ENCODE peak calls at places on chromosomes 1 and 21, in four cellular contexts. U is upper lobe of right lung, I is A549, Y is AG04449. V is an unnamed sample.

GRCh38 chr1:43351421-43352350 is 7.1 kb upstream of the CDC20 start:
- DNase-seq in U (no peak), Y (no peak), I (no peak), V (no peak)

GRCh38 chr1:110011527-110012041 is 22.8 kb upstream of the STRIP1 start:
- DNase-seq in Y (no peak), I (peak), U (no peak), V (peak)

GRCh38 chr1:160797861-160798273 is 1.9 kb downstream of the LY9 start:
- DNase-seq in I (no peak), Y (no peak), U (no peak), V (peak)

GRCh38 chr1:162765788-162766187 is 24.7 kb upstream of the HSD17B7 start:
- DNase-seq in I (no peak), Y (no peak), U (no peak), V (peak)

GRCh38 chr21:25708467-25709065 is 26.1 kb downstream of the ATP5PF start:
- DNase-seq in I (peak), U (no peak), Y (no peak), V (peak)

GRCh38 chr1:148263906-148264255 is 111.8 kb upstream of the NBPF11 start:
- DNase-seq in I (no peak), Y (no peak), U (no peak), V (no peak)

GRCh38 chr21:26169611-26170470 is 729 bp downstream of the APP start:
- DNase-seq in Y (no peak), I (peak), U (peak), V (peak)

GRCh38 chr1:28836421-28836956 is 24.5 kb downstream of the OPRD1 start:
- DNase-seq in I (no peak), U (no peak), Y (no peak), V (no peak)

GRCh38 chr1:209490013-209490412 is 93.5 kb upstream of the CAMK1G start:
- DNase-seq in U (no peak), I (peak), Y (no peak), V (peak)

GRCh38 chr1:167717351-167717750 is 4.4 kb upstream of the MPZL1 start:
- DNase-seq in Y (no peak), I (no peak), U (no peak), V (no peak)

GRCh38 chr21:44544566-44544965 is 4.6 kb upstream of the KRTAP10-1 start:
- DNase-seq in I (no peak), U (no peak), Y (no peak), V (no peak)

GRCh38 chr1:232045571-232045970 is 419.0 kb downstream of the DISC1 start:
- DNase-seq in U (no peak), Y (no peak), I (no peak), V (peak)

GRCh38 chr1:215643592-215644321 is 76.7 kb downstream of the KCTD3 start:
- DNase-seq in Y (no peak), U (no peak), I (no peak), V (no peak)

GRCh38 chr21:43654806-43655489 is 4.3 kb downstream of the HSF2BP start:
- DNase-seq in U (no peak), I (no peak), Y (no peak), V (no peak)

GRCh38 chr1:228875741-228876140 is 140.5 kb downstream of the RHOU start:
- DNase-seq in Y (no peak), U (no peak), I (no peak), V (no peak)

GRCh38 chr1:153748903-153749302 is 21.1 kb downstream of the INTS3 start:
- DNase-seq in U (no peak), Y (no peak), I (no peak), V (no peak)

GRCh38 chr1:58619286-58620054 is 42.4 kb upstream of the TACSTD2 start:
- DNase-seq in U (no peak), Y (no peak), I (no peak), V (no peak)

GRCh38 chr1:65001238-65001792 is 35.0 kb upstream of the JAK1 start:
- DNase-seq in Y (no peak), U (peak), I (no peak), V (no peak)

GRCh38 chr1:76868154-76868882 is 1.0 kb downstream of the ST6GALNAC5 start:
- DNase-seq in U (peak), Y (no peak), I (peak), V (peak)

GRCh38 chr1:22611530-22611947 is 24.9 kb upstream of the C1QA start:
- DNase-seq in Y (peak), U (no peak), I (peak), V (peak)

GRCh38 chr1:46340404-46341221 is at the start of gene NSUN4:
- DNase-seq in U (peak), I (peak), Y (peak), V (peak)
- TF ChIP-seq CTCF in U (peak), I (peak), Y (peak), V (peak)

DNA sequence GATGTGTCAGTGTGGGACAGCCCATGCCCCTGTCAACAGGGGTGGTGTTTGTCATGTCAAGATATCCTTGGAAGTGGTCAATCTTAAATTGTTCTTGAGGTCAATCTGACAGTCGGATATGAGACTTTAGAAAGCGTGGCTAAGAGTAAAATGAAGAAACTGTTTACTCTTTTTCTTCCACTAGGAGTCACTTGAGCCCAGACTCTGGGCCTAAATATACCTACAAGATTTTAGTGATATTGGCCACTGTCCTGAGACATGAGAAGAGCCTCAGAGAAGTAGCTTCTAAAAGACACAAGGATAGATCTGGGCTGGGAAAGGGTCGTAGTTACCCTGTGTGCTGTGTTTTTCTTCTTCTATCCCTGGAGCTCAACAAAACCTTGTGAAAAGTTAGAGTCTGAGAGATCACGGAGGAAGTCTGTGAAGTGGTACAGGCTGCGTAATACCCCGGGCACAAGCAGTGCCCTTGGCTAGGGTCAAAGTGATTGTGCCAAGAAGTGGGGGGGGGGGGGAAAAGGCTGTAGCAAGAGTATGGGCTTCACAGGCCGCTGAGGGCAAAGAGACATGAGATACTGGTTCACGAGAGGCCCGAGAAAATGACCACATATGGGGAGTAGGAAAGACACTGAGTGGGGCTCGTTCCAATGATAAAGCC is 355.2 kb upstream of the GREM2 start:
- DNase-seq in Y (no peak), U (no peak), I (peak), V (peak)
- TF ChIP-seq CTCF in Y (no peak), U (peak), I (peak), V (peak)

DNA sequence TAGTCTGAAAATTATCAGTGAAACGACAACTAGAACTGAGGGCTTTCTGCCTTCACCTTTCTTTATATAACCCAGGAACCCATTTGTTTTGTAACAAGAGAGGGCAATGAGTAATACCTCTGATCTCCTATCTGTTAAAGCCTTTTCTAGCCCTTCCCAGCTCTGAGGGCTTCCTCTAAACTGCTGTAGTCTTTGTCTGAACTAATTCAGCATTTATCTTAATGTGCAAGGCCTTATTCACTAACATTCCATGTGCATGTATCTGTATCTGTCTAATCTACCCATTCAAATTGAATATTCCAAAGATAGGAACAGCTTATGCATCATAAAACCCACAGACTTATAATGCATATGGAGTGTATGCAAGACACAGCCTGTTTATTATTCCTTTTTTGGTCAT is 167.1 kb downstream of the LYPLAL1 start:
- DNase-seq in U (no peak), I (no peak), Y (peak), V (no peak)
- TF ChIP-seq CTCF in U (no peak), I (no peak), Y (no peak), V (no peak)

DNA sequence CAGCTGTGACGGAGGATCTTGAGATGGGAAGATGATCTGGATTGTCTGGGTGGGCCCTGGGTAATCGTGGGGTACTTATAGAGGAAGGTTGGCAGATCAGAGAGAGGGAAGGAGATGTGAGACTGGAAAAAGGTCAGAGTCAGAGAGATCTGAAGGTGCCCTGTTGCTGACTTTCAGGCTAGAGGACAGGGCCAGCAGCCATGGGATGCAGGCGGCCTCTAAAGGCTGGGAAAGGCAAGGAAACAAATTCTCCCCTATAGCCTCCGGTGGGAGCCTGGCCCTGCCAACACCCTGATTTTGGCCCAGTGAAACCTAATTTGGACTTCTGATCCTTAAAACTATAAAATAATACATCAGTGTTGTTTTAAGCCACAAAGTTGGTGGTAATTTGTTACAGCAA is 153.5 kb upstream of the TMEM51 start:
- DNase-seq in Y (no peak), I (no peak), U (no peak), V (no peak)
- TF ChIP-seq CTCF in Y (no peak), I (no peak), U (no peak), V (no peak)